ENCODE peak calls at places on chromosomes 7 and 10, in nine cellular contexts. One of them, this sample, is unnamed.

GRCh38 chr10:1153805-1154351 is 97.7 kb downstream of the WDR37 start:
- DNase-seq in uterus: no peak
- DNase-seq in testis: peak; percentile 12
- DNase-seq in stomach: peak; percentile 8
- DNase-seq in A549: no peak
- DNase-seq in body of pancreas: no peak
- DNase-seq in IMR-90: no peak
- DNase-seq in transverse colon: no peak
- DNase-seq in adrenal gland: peak; percentile 21
- DNase-seq in this sample: no peak

GRCh38 chr7:44278451-44279161 is 46.8 kb downstream of the CAMK2B start:
- DNase-seq in IMR-90: peak; percentile 75
- DNase-seq in adrenal gland: peak; percentile 34
- DNase-seq in uterus: peak; percentile 5
- DNase-seq in transverse colon: peak; percentile 3
- DNase-seq in testis: no peak
- DNase-seq in stomach: no peak
- DNase-seq in A549: no peak
- DNase-seq in body of pancreas: no peak
- DNase-seq in this sample: peak; percentile 25

GRCh38 chr7:12951397-12951801 is 264.0 kb downstream of the ARL4A start:
- DNase-seq in uterus: no peak
- DNase-seq in IMR-90: peak; percentile 89
- DNase-seq in body of pancreas: no peak
- DNase-seq in adrenal gland: no peak
- DNase-seq in transverse colon: no peak
- DNase-seq in stomach: no peak
- DNase-seq in A549: peak; percentile 61
- DNase-seq in testis: no peak
- DNase-seq in this sample: no peak

GRCh38 chr10:80261316-80262030 is 28.0 kb downstream of the MAT1A start:
- DNase-seq in stomach: no peak
- DNase-seq in body of pancreas: no peak
- DNase-seq in adrenal gland: no peak
- DNase-seq in uterus: no peak
- DNase-seq in IMR-90: no peak
- DNase-seq in A549: no peak
- DNase-seq in transverse colon: no peak
- DNase-seq in testis: no peak
- DNase-seq in this sample: no peak

GRCh38 chr7:25894902-25895791 is 256.9 kb upstream of the NFE2L3 start:
- DNase-seq in stomach: peak; percentile 79
- DNase-seq in transverse colon: peak; percentile 85
- DNase-seq in uterus: peak; percentile 65
- DNase-seq in IMR-90: peak; percentile 2
- DNase-seq in testis: peak; percentile 82
- DNase-seq in A549: peak; percentile 42
- DNase-seq in body of pancreas: peak; percentile 83
- DNase-seq in adrenal gland: peak; percentile 86
- DNase-seq in this sample: peak; percentile 78

GRCh38 chr7:43119371-43120069 is 7.1 kb downstream of the HECW1 start:
- DNase-seq in uterus: no peak
- DNase-seq in body of pancreas: no peak
- DNase-seq in stomach: no peak
- DNase-seq in IMR-90: peak; percentile 90
- DNase-seq in testis: no peak
- DNase-seq in adrenal gland: no peak
- DNase-seq in transverse colon: no peak
- DNase-seq in A549: no peak
- DNase-seq in this sample: no peak

GRCh38 chr7:137669706-137670105 is 177.1 kb downstream of the DGKI start:
- DNase-seq in IMR-90: peak; percentile 64
- DNase-seq in testis: no peak
- DNase-seq in uterus: no peak
- DNase-seq in body of pancreas: no peak
- DNase-seq in stomach: no peak
- DNase-seq in adrenal gland: no peak
- DNase-seq in A549: no peak
- DNase-seq in transverse colon: no peak
- DNase-seq in this sample: no peak

GRCh38 chr10:81218307-81218706 is 656.7 kb upstream of the NRG3 start:
- DNase-seq in testis: no peak
- DNase-seq in A549: no peak
- DNase-seq in IMR-90: no peak
- DNase-seq in uterus: no peak
- DNase-seq in transverse colon: no peak
- DNase-seq in adrenal gland: no peak
- DNase-seq in stomach: no peak
- DNase-seq in body of pancreas: no peak
- DNase-seq in this sample: no peak

GRCh38 chr10:70758757-70759514 is 26.2 kb downstream of the TBATA start:
- DNase-seq in A549: peak; percentile 67
- DNase-seq in transverse colon: peak; percentile 77
- DNase-seq in adrenal gland: peak; percentile 88
- DNase-seq in body of pancreas: peak; percentile 71
- DNase-seq in uterus: peak; percentile 71
- DNase-seq in IMR-90: peak; percentile 66
- DNase-seq in stomach: peak; percentile 74
- DNase-seq in testis: peak; percentile 88
- DNase-seq in this sample: peak; percentile 89

GRCh38 chr10:46231087-46231486 is 55.7 kb upstream of the ANTXRL start:
- DNase-seq in A549: no peak
- DNase-seq in adrenal gland: peak; percentile 9
- DNase-seq in stomach: peak; percentile 20
- DNase-seq in IMR-90: no peak
- DNase-seq in testis: peak; percentile 11
- DNase-seq in body of pancreas: peak; percentile 8
- DNase-seq in uterus: peak; percentile 1
- DNase-seq in transverse colon: no peak
- DNase-seq in this sample: peak; percentile 2

DNA sequence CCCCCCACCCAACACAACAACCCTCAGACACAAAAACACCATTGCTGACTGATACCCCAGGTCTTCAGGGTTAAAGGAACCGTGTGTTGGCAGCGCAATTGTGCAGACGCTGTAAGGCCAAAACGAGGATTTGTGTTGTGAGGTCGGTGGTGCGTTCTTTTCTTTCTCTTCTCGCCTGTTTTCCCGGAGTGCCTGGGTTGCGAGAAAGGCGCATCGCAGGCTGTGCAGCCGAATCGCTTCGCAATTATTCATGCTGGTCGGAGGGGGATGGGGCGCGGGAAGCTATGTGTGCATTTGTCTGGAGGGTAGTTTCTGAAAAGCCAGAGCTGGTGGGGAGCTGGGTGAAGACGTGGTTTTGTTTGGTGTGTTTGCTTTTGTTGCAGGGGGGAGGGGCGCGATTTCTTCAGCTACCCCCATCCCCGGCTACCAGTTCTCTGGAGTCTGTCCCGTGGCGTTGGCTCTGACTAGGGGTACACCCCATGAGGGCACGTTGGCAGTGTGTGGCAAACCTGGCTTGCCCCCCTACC is 2.1 kb downstream of the MXI1 start:
- DNase-seq in A549: peak; percentile 68
- DNase-seq in testis: peak; percentile 65
- DNase-seq in uterus: peak; percentile 60
- DNase-seq in stomach: no peak
- DNase-seq in adrenal gland: peak; percentile 88
- DNase-seq in IMR-90: peak; percentile 65
- DNase-seq in transverse colon: peak; percentile 71
- DNase-seq in body of pancreas: peak; percentile 71
- DNase-seq in this sample: peak; percentile 86
- TF ChIP-seq POLR2A in A549: no peak
- TF ChIP-seq POLR2A in testis: no peak
- TF ChIP-seq POLR2A in uterus: no peak
- TF ChIP-seq POLR2A in stomach: no peak
- TF ChIP-seq POLR2A in adrenal gland: peak; percentile 78
- TF ChIP-seq POLR2A in IMR-90: no peak
- TF ChIP-seq POLR2A in transverse colon: peak; percentile 42
- TF ChIP-seq POLR2A in body of pancreas: peak; percentile 50
- TF ChIP-seq POLR2A in this sample: peak; percentile 18

GRCh38 chr7:50305697-50306300 is 1.3 kb downstream of the IKZF1 start:
- DNase-seq in transverse colon: no peak
- DNase-seq in adrenal gland: no peak
- DNase-seq in uterus: no peak
- DNase-seq in testis: no peak
- DNase-seq in stomach: no peak
- DNase-seq in IMR-90: no peak
- DNase-seq in body of pancreas: no peak
- DNase-seq in A549: no peak
- DNase-seq in this sample: no peak
- H3K4me3 ChIP-seq in transverse colon: peak overlapping the region; percentile 47
- H3K4me3 ChIP-seq in adrenal gland: no peak overlapping the region
- H3K4me3 ChIP-seq in uterus: no peak overlapping the region
- H3K4me3 ChIP-seq in testis: no peak overlapping the region
- H3K4me3 ChIP-seq in stomach: peak overlapping the region; percentile 52
- H3K4me3 ChIP-seq in IMR-90: no peak overlapping the region
- H3K4me3 ChIP-seq in body of pancreas: no peak overlapping the region
- H3K4me3 ChIP-seq in A549: no peak overlapping the region
- H3K4me3 ChIP-seq in this sample: peak overlapping the region; percentile 65

DNA sequence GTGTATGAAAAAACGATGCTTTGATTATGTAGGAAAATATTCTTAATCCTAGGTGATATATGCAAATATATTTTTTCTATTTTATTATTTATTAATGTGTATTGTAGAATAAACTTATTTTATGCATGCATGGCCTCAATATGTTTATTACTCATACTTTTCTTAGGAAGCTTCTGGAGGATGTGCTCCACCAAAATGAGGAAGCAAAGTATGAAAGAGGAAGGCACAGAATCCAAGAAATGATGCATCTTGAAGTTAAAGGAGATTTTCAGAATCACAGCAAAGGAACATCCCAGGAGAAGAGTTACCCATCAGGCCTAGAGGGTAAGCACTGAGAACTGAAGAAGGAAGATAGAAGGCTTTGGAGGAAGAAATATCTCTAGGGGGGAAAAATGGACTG is 35.0 kb upstream of the MRPS16 start:
- DNase-seq in uterus: no peak
- DNase-seq in A549: no peak
- DNase-seq in stomach: no peak
- DNase-seq in testis: no peak
- DNase-seq in IMR-90: no peak
- DNase-seq in adrenal gland: no peak
- DNase-seq in transverse colon: no peak
- DNase-seq in body of pancreas: no peak
- DNase-seq in this sample: no peak
- TF ChIP-seq POLR2A in uterus: no peak
- TF ChIP-seq POLR2A in A549: no peak
- TF ChIP-seq POLR2A in stomach: no peak
- TF ChIP-seq POLR2A in testis: no peak
- TF ChIP-seq POLR2A in IMR-90: no peak
- TF ChIP-seq POLR2A in adrenal gland: no peak
- TF ChIP-seq POLR2A in transverse colon: no peak
- TF ChIP-seq POLR2A in body of pancreas: no peak
- TF ChIP-seq POLR2A in this sample: no peak

GRCh38 chr7:135743907-135744789 is 4.5 kb downstream of the FAM180A start:
- DNase-seq in adrenal gland: no peak
- DNase-seq in uterus: peak; percentile 40
- DNase-seq in IMR-90: peak; percentile 75
- DNase-seq in stomach: no peak
- DNase-seq in body of pancreas: no peak
- DNase-seq in transverse colon: no peak
- DNase-seq in A549: no peak
- DNase-seq in testis: no peak
- DNase-seq in this sample: no peak
- H3K4me3 ChIP-seq in adrenal gland: no peak overlapping the region
- H3K4me3 ChIP-seq in uterus: no peak overlapping the region
- H3K4me3 ChIP-seq in IMR-90: no peak overlapping the region
- H3K4me3 ChIP-seq in stomach: no peak overlapping the region
- H3K4me3 ChIP-seq in body of pancreas: no peak overlapping the region
- H3K4me3 ChIP-seq in transverse colon: no peak overlapping the region
- H3K4me3 ChIP-seq in A549: no peak overlapping the region
- H3K4me3 ChIP-seq in testis: no peak overlapping the region
- H3K4me3 ChIP-seq in this sample: no peak overlapping the region

GRCh38 chr10:50508315-50509051 is 115.3 kb downstream of the SGMS1 start:
- DNase-seq in uterus: no peak
- DNase-seq in testis: no peak
- DNase-seq in body of pancreas: no peak
- DNase-seq in transverse colon: no peak
- DNase-seq in adrenal gland: no peak
- DNase-seq in IMR-90: no peak
- DNase-seq in A549: no peak
- DNase-seq in stomach: no peak
- DNase-seq in this sample: no peak
- TF ChIP-seq POLR2A in uterus: no peak
- TF ChIP-seq POLR2A in testis: no peak
- TF ChIP-seq POLR2A in body of pancreas: no peak
- TF ChIP-seq POLR2A in transverse colon: no peak
- TF ChIP-seq POLR2A in adrenal gland: no peak
- TF ChIP-seq POLR2A in IMR-90: no peak
- TF ChIP-seq POLR2A in A549: no peak
- TF ChIP-seq POLR2A in stomach: no peak
- TF ChIP-seq POLR2A in this sample: no peak

GRCh38 chr10:111996103-111996502 is 187.5 kb downstream of the GPAM start:
- DNase-seq in uterus: no peak
- DNase-seq in IMR-90: no peak
- DNase-seq in body of pancreas: no peak
- DNase-seq in A549: no peak
- DNase-seq in transverse colon: no peak
- DNase-seq in adrenal gland: no peak
- DNase-seq in testis: no peak
- DNase-seq in stomach: no peak
- DNase-seq in this sample: no peak

GRCh38 chr10:111989136-111990050 is 194.2 kb downstream of the GPAM start:
- DNase-seq in testis: no peak
- DNase-seq in IMR-90: no peak
- DNase-seq in A549: no peak
- DNase-seq in body of pancreas: no peak
- DNase-seq in stomach: no peak
- DNase-seq in adrenal gland: peak; percentile 54
- DNase-seq in transverse colon: no peak
- DNase-seq in uterus: no peak
- DNase-seq in this sample: no peak

GRCh38 chr10:111990734-111991133 is 192.8 kb downstream of the GPAM start:
- DNase-seq in testis: no peak
- DNase-seq in adrenal gland: no peak
- DNase-seq in transverse colon: no peak
- DNase-seq in IMR-90: no peak
- DNase-seq in uterus: no peak
- DNase-seq in body of pancreas: no peak
- DNase-seq in stomach: no peak
- DNase-seq in A549: no peak
- DNase-seq in this sample: no peak

GRCh38 chr10:111993321-111993720 is 190.2 kb downstream of the GPAM start:
- DNase-seq in adrenal gland: no peak
- DNase-seq in A549: no peak
- DNase-seq in IMR-90: no peak
- DNase-seq in stomach: no peak
- DNase-seq in transverse colon: no peak
- DNase-seq in body of pancreas: no peak
- DNase-seq in testis: no peak
- DNase-seq in uterus: no peak
- DNase-seq in this sample: no peak

DNA sequence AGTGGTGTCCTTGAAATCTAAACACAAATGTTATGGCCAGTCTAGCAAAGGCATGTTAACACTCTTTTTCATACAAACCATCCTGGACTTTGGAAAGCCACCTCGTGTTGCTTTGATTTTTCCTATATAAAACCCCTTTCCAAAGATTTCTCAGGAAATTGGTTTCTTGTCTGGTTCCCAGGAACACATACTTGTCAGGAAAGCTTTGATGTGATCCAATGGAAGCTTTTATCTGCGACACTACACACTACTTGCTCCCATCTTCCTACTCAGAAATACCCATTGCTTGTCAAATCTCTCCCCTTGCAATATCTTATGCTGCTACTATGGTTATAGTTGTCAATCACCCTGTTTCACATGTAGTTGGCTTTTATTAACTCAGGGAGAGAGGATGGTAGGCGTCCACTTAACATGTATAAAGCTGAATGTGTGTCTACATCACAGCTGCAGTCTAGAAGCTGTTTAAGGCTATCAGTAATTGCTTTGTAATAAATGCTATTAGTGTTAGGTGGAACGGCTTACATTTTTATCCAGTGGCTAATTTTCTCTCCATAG is 189.6 kb downstream of the GPAM start:
- DNase-seq in adrenal gland: no peak
- DNase-seq in A549: no peak
- DNase-seq in body of pancreas: no peak
- DNase-seq in stomach: no peak
- DNase-seq in testis: no peak
- DNase-seq in transverse colon: no peak
- DNase-seq in IMR-90: no peak
- DNase-seq in uterus: no peak
- DNase-seq in this sample: no peak
- H3K4me3 ChIP-seq in adrenal gland: no peak overlapping the region
- H3K4me3 ChIP-seq in A549: no peak overlapping the region
- H3K4me3 ChIP-seq in body of pancreas: no peak overlapping the region
- H3K4me3 ChIP-seq in stomach: no peak overlapping the region
- H3K4me3 ChIP-seq in testis: no peak overlapping the region
- H3K4me3 ChIP-seq in transverse colon: no peak overlapping the region
- H3K4me3 ChIP-seq in IMR-90: no peak overlapping the region
- H3K4me3 ChIP-seq in uterus: no peak overlapping the region
- H3K4me3 ChIP-seq in this sample: no peak overlapping the region